ENCODE peak calls at places on chromosome 17, in four cellular contexts. N is HuH-7, D is substantia nigra, U is nephron progenitor cell. J is an unnamed sample.

GRCh38 chr17:73230088-73230487 is 31.6 kb downstream of the CPSF4L start:
- DNase-seq in N (no peak), D (no peak), U (no peak), J (no peak)

GRCh38 chr17:385195-385835 is 32.7 kb upstream of the RPH3AL start:
- DNase-seq in N (no peak), D (no peak), U (peak; percentile 66), J (no peak)

GRCh38 chr17:32971171-32971570 is 20.5 kb upstream of the SPACA3 start:
- DNase-seq in N (no peak), D (no peak), U (no peak), J (no peak)

GRCh38 chr17:7883781-7884386 is 4.7 kb upstream of the CHD3 start:
- DNase-seq in N (no peak), D (no peak), U (no peak), J (no peak)

GRCh38 chr17:57971572-57971971 is 16.4 kb upstream of the CUEDC1 start:
- DNase-seq in N (no peak), D (no peak), U (no peak), J (peak; percentile 59)

GRCh38 chr17:48728232-48729231 is at the start of gene HOXB13:
- DNase-seq in N (peak; percentile 60), D (no peak), U (peak; percentile 74), J (no peak)

GRCh38 chr17:36812762-36813161 is 124.5 kb upstream of the LHX1 start:
- DNase-seq in N (no peak), D (no peak), U (peak; percentile 50), J (no peak)

GRCh38 chr17:7218166-7218565 is 1.5 kb downstream of the DLG4 start:
- DNase-seq in N (no peak), D (no peak), U (no peak), J (no peak)

GRCh38 chr17:40179923-40180659 is 2.8 kb downstream of the RAPGEFL1 start:
- DNase-seq in N (no peak), D (no peak), U (no peak), J (no peak)

GRCh38 chr17:44655983-44656700 is at the start of gene MEIOC:
- DNase-seq in N (no peak), D (no peak), U (peak; percentile 62), J (peak; percentile 91)

GRCh38 chr17:47687748-47688147 is 6.2 kb upstream of the TBKBP1 start:
- DNase-seq in N (peak; percentile 20), D (peak; percentile 15), U (no peak), J (no peak)

GRCh38 chr17:65446838-65447526 is 114.5 kb downstream of the AXIN2 start:
- DNase-seq in N (no peak), D (no peak), U (no peak), J (no peak)

GRCh38 chr17:76654408-76654807 is 10.9 kb upstream of the ST6GALNAC1 start:
- DNase-seq in N (no peak), D (no peak), U (no peak), J (no peak)

GRCh38 chr17:8158267-8159031 is 4.3 kb downstream of the VAMP2 start:
- DNase-seq in N (peak; percentile 85), D (peak; percentile 87), U (peak; percentile 95), J (peak; percentile 64)

GRCh38 chr17:33014751-33015150 is 23.1 kb downstream of the SPACA3 start:
- DNase-seq in N (no peak), D (no peak), U (no peak), J (no peak)

GRCh38 chr17:40075216-40076100 is 12.7 kb downstream of the THRA start:
- DNase-seq in N (peak; percentile 75), D (peak; percentile 89), U (peak; percentile 76), J (no peak)

GRCh38 chr17:50806141-50806643 is 29.2 kb upstream of the WFIKKN2 start:
- DNase-seq in N (peak; percentile 43), D (no peak), U (no peak), J (no peak)

GRCh38 chr17:47299239-47299910 is 24.4 kb upstream of the EFCAB13 start:
- DNase-seq in N (no peak), D (no peak), U (no peak), J (no peak)

GRCh38 chr17:58189436-58190146 is 2.9 kb upstream of the EPX start:
- DNase-seq in N (no peak), D (no peak), U (no peak), J (no peak)

GRCh38 chr17:34858941-34859562 is 102.2 kb downstream of the CCT6B start:
- DNase-seq in N (no peak), D (no peak), U (no peak), J (no peak)

GRCh38 chr17:1965556-1966273 is 59.4 kb downstream of the RTN4RL1 start:
- DNase-seq in N (no peak), D (no peak), U (peak; percentile 55), J (no peak)

GRCh38 chr17:2071421-2072281 is 16.7 kb downstream of the HIC1 start:
- DNase-seq in N (no peak), D (no peak), U (no peak), J (no peak)

GRCh38 chr17:29007456-29008455 is 1.9 kb upstream of the SEZ6 start:
- DNase-seq in N (no peak), D (no peak), U (no peak), J (no peak)

GRCh38 chr17:63039899-63040602 is 74.0 kb downstream of the TANC2 start:
- DNase-seq in N (no peak), D (no peak), U (no peak), J (no peak)

GRCh38 chr17:66715745-66716156 is 119.2 kb upstream of the CACNG5 start:
- DNase-seq in N (peak; percentile 69), D (no peak), U (peak; percentile 18), J (peak; percentile 74)

GRCh38 chr17:81489986-81490598 is 22.5 kb downstream of the ACTG1 start:
- DNase-seq in N (no peak), D (no peak), U (no peak), J (no peak)

GRCh38 chr17:57762375-57762916 is 17.3 kb upstream of the CCDC182 start:
- DNase-seq in N (no peak), D (no peak), U (peak; percentile 30), J (no peak)

GRCh38 chr17:73715714-73716113 is 71.5 kb upstream of the SDK2 start:
- DNase-seq in N (no peak), D (no peak), U (no peak), J (no peak)

GRCh38 chr17:21041753-21042433 is 918 bp downstream of the USP22 start:
- DNase-seq in N (peak; percentile 57), D (peak; percentile 74), U (peak; percentile 76), J (peak; percentile 49)

GRCh38 chr17:74356640-74357465 is 4.8 kb downstream of the BTBD17 start:
- DNase-seq in N (no peak), D (no peak), U (peak; percentile 46), J (no peak)

GRCh38 chr17:78490673-78491072 is 86.5 kb downstream of the DNAH17 start:
- DNase-seq in N (no peak), D (no peak), U (no peak), J (no peak)

GRCh38 chr17:82302498-82302963 is 14.9 kb downstream of the CD7 start:
- DNase-seq in N (no peak), D (no peak), U (no peak), J (no peak)

GRCh38 chr17:29710891-29711418 is 88.2 kb upstream of the CORO6 start:
- DNase-seq in N (no peak), D (no peak), U (no peak), J (no peak)

GRCh38 chr17:64200080-64201042 is 62.7 kb downstream of the TEX2 start:
- DNase-seq in N (no peak), D (no peak), U (no peak), J (no peak)

GRCh38 chr17:4444782-4445473 is 11.2 kb downstream of the SPNS3 start:
- DNase-seq in N (no peak), D (no peak), U (no peak), J (no peak)

GRCh38 chr17:81200695-81201580 is 21.8 kb downstream of the CEP131 start:
- DNase-seq in N (peak; percentile 96), D (peak; percentile 39), U (peak; percentile 45), J (no peak)

GRCh38 chr17:50331085-50331791 is 14.7 kb upstream of the XYLT2 start:
- DNase-seq in N (no peak), D (no peak), U (no peak), J (no peak)

GRCh38 chr17:11651089-11651488 is 52.8 kb downstream of the DNAH9 start:
- DNase-seq in N (no peak), D (no peak), U (no peak), J (no peak)

GRCh38 chr17:62750502-62751349 is 57.4 kb downstream of the MARCHF10 start:
- DNase-seq in N (no peak), D (no peak), U (peak; percentile 29), J (peak; percentile 53)

J was measured in D721Med.